ENCODE peak calls at places on chromosomes 11 and 22, in ten cellular contexts. F, M, H, R, I, O, B, U, A and Z are unnamed samples.

GRCh38 chr11:111407652-111408051 is 28.6 kb upstream of the POU2AF1 start:
- DNase-seq in F (no peak), M (no peak), H (no peak), R (no peak), I (no peak), O (no peak), B (no peak), U (no peak), A (no peak), Z (no peak)

GRCh38 chr22:35638408-35638807 is 9.8 kb upstream of the APOL6 start:
- DNase-seq in F (peak), M (no peak), H (no peak), R (no peak), I (no peak), O (no peak), B (peak), U (no peak), A (peak), Z (no peak)

GRCh38 chr11:28581286-28582242 is 473.4 kb downstream of the METTL15 start:
- DNase-seq in F (no peak), M (no peak), H (peak), R (no peak), I (no peak), O (no peak), B (no peak), U (no peak), A (peak), Z (no peak)

GRCh38 chr22:50403701-50404101 is 60.6 kb downstream of the PPP6R2 start:
- DNase-seq in F (peak), M (no peak), H (no peak), R (peak), I (no peak), O (no peak), B (peak), U (no peak), A (no peak), Z (no peak)

GRCh38 chr11:130315354-130315970 is 745 bp upstream of the ZBTB44 start:
- DNase-seq in F (peak), M (peak), H (no peak), R (peak), I (no peak), O (peak), B (peak), U (no peak), A (no peak), Z (no peak)

GRCh38 chr11:121881806-121882205 is 234.2 kb downstream of the BLID start:
- DNase-seq in F (no peak), M (no peak), H (peak), R (no peak), I (no peak), O (no peak), B (no peak), U (no peak), A (peak), Z (no peak)

GRCh38 chr11:100731471-100731870 is 44.4 kb downstream of the ARHGAP42 start:
- DNase-seq in F (no peak), M (no peak), H (no peak), R (no peak), I (no peak), O (no peak), B (no peak), U (no peak), A (no peak), Z (no peak)

GRCh38 chr22:49006207-49007012 is 821.3 kb downstream of the BRD1 start:
- DNase-seq in F (no peak), M (no peak), H (no peak), R (peak), I (no peak), O (peak), B (peak), U (no peak), A (no peak), Z (no peak)

GRCh38 chr11:106077609-106078517 is at the start of gene AASDHPPT:
- DNase-seq in F (no peak), M (no peak), H (peak), R (no peak), I (peak), O (peak), B (no peak), U (peak), A (peak), Z (peak)

GRCh38 chr11:67409261-67409666 is 5.4 kb downstream of the TBC1D10C start:
- DNase-seq in F (no peak), M (peak), H (no peak), R (no peak), I (no peak), O (no peak), B (no peak), U (no peak), A (no peak), Z (no peak)

GRCh38 chr11:79205786-79206185 is 235.0 kb downstream of the TENM4 start:
- DNase-seq in F (no peak), M (no peak), H (no peak), R (no peak), I (no peak), O (no peak), B (no peak), U (no peak), A (no peak), Z (no peak)

GRCh38 chr22:29309332-29310064 is 3.0 kb downstream of the GAS2L1 start:
- DNase-seq in F (peak), M (no peak), H (peak), R (no peak), I (no peak), O (no peak), B (peak), U (no peak), A (no peak), Z (no peak)

GRCh38 chr22:32843300-32843699 is 41.8 kb downstream of the TIMP3 start:
- DNase-seq in F (no peak), M (no peak), H (no peak), R (no peak), I (no peak), O (no peak), B (no peak), U (no peak), A (no peak), Z (no peak)

GRCh38 chr11:57424137-57424801 is 2.7 kb downstream of the SLC43A3 start:
- DNase-seq in F (no peak), M (no peak), H (no peak), R (no peak), I (no peak), O (no peak), B (no peak), U (no peak), A (no peak), Z (no peak)

GRCh38 chr22:50498322-50498861 is 9.1 kb downstream of the LMF2 start:
- DNase-seq in F (no peak), M (peak), H (peak), R (no peak), I (peak), O (peak), B (no peak), U (peak), A (peak), Z (no peak)

GRCh38 chr11:32118025-32118974 is 27.4 kb downstream of the RCN1 start:
- DNase-seq in F (no peak), M (no peak), H (peak), R (no peak), I (peak), O (no peak), B (no peak), U (peak), A (peak), Z (no peak)

GRCh38 chr11:2267306-2267861 is 3.0 kb downstream of the ASCL2 start:
- DNase-seq in F (no peak), M (no peak), H (no peak), R (peak), I (no peak), O (peak), B (no peak), U (no peak), A (no peak), Z (no peak)

GRCh38 chr11:57746920-57747319 is 4.7 kb downstream of the BTBD18 start:
- DNase-seq in F (no peak), M (no peak), H (no peak), R (no peak), I (no peak), O (no peak), B (no peak), U (no peak), A (no peak), Z (no peak)

GRCh38 chr11:33722579-33723234 is 13.5 kb downstream of the CD59 start:
- DNase-seq in F (no peak), M (no peak), H (peak), R (no peak), I (no peak), O (no peak), B (no peak), U (peak), A (peak), Z (no peak)

GRCh38 chr11:92295175-92296137 is 70.8 kb downstream of the FAT3 start:
- DNase-seq in F (no peak), M (no peak), H (peak), R (no peak), I (no peak), O (no peak), B (no peak), U (peak), A (peak), Z (no peak)

GRCh38 chr11:46637546-46637945 is 20.2 kb downstream of the ATG13 start:
- DNase-seq in F (no peak), M (no peak), H (no peak), R (no peak), I (no peak), O (no peak), B (no peak), U (no peak), A (no peak), Z (no peak)

GRCh38 chr22:38802671-38803121 is 8.8 kb upstream of the DNAL4 start:
- DNase-seq in F (peak), M (no peak), H (peak), R (no peak), I (peak), O (peak), B (no peak), U (peak), A (peak), Z (peak)

GRCh38 chr11:87036756-87037449 is 831 bp upstream of the TMEM135 start:
- DNase-seq in F (no peak), M (peak), H (peak), R (no peak), I (no peak), O (no peak), B (no peak), U (peak), A (no peak), Z (no peak)

GRCh38 chr11:117314840-117315239 is 1.2 kb downstream of the BACE1 start:
- DNase-seq in F (no peak), M (no peak), H (no peak), R (no peak), I (no peak), O (no peak), B (no peak), U (no peak), A (no peak), Z (no peak)

GRCh38 chr11:48005878-48006277 is 25.5 kb downstream of the PTPRJ start:
- DNase-seq in F (no peak), M (no peak), H (no peak), R (no peak), I (no peak), O (no peak), B (no peak), U (no peak), A (no peak), Z (no peak)

GRCh38 chr11:28137832-28138231 is 29.6 kb downstream of the METTL15 start:
- DNase-seq in F (no peak), M (no peak), H (no peak), R (no peak), I (no peak), O (no peak), B (no peak), U (no peak), A (no peak), Z (no peak)

GRCh38 chr11:33695051-33695566 is 5.5 kb downstream of the C11orf91 start:
- DNase-seq in F (no peak), M (no peak), H (no peak), R (no peak), I (no peak), O (no peak), B (no peak), U (no peak), A (no peak), Z (no peak)

GRCh38 chr11:116882386-116882785 is 45.0 kb upstream of the APOA1 start:
- DNase-seq in F (no peak), M (no peak), H (peak), R (no peak), I (peak), O (no peak), B (no peak), U (no peak), A (peak), Z (no peak)

GRCh38 chr11:74686792-74687191 is 44.4 kb downstream of the CHRDL2 start:
- DNase-seq in F (no peak), M (no peak), H (peak), R (peak), I (no peak), O (no peak), B (no peak), U (no peak), A (peak), Z (no peak)

GRCh38 chr22:27896251-27896650 is 22.8 kb downstream of the PITPNB start:
- DNase-seq in F (no peak), M (no peak), H (no peak), R (no peak), I (no peak), O (no peak), B (no peak), U (no peak), A (no peak), Z (no peak)

GRCh38 chr22:27888310-27888709 is 30.7 kb downstream of the PITPNB start:
- DNase-seq in F (no peak), M (no peak), H (no peak), R (no peak), I (no peak), O (no peak), B (no peak), U (no peak), A (no peak), Z (no peak)

GRCh38 chr22:27895600-27895999 is 23.5 kb downstream of the PITPNB start:
- DNase-seq in F (no peak), M (no peak), H (no peak), R (no peak), I (no peak), O (no peak), B (no peak), U (no peak), A (no peak), Z (no peak)

GRCh38 chr22:27892064-27892463 is 27.0 kb downstream of the PITPNB start:
- DNase-seq in F (no peak), M (no peak), H (no peak), R (no peak), I (no peak), O (no peak), B (no peak), U (no peak), A (no peak), Z (no peak)

GRCh38 chr22:27892811-27893210 is 26.2 kb downstream of the PITPNB start:
- DNase-seq in F (no peak), M (no peak), H (no peak), R (no peak), I (no peak), O (no peak), B (no peak), U (no peak), A (no peak), Z (no peak)
- H3K27ac ChIP-seq in F (peak), M (no peak), H (no peak), R (no peak), I (no peak), O (no peak), B (peak), U (no peak), A (no peak), Z (no peak)

DNA sequence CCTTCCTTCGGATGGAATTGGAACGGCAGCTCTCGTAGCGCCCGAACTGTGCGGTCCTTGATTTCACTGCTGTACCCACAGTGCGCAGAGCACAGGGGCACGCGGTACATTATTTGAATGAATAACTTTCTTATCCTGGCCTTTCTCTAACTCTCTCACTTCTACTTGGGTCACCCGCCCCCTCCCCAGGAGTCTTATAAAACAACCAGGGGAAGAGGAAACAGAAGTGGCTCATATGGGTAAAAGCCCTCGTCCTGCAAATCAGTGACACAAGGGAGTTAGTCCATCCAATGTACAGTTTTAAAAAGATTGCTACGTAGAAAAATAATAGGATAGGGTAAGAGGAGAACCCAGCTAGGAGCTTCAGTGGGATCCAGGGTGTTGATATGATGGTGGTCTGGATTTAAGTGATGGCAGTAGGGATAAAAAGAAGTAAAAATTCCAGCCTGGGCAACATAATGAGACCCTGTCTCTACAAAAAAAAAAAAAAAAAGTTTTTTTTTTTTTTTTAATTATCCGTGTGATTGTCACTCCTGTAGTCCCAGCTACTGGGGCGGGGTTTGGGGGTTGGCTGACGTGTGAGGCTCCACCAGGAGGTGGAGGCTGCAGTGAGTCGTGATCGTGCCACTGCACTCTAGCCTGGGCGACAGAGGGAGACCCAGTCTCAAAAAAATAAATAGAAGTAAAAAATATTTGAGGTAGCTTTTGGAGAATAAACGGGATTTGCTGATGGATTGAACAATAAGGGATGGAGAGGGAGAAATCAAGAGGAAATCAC is 7.1 kb upstream of the L3MBTL2 start:
- DNase-seq in F (peak), M (no peak), H (peak), R (peak), I (no peak), O (no peak), B (no peak), U (peak), A (no peak), Z (no peak)
- TF ChIP-seq CTCF in F (no peak), M (no peak), H (no peak), R (no peak), I (peak), O (no peak), B (no peak), U (no peak), A (no peak), Z (no peak)

GRCh38 chr11:126079640-126080205 is 17.1 kb upstream of the CDON start:
- DNase-seq in F (no peak), M (no peak), H (peak), R (no peak), I (no peak), O (no peak), B (no peak), U (peak), A (no peak), Z (no peak)

GRCh38 chr11:126083829-126084607 is 21.4 kb upstream of the CDON start:
- DNase-seq in F (no peak), M (peak), H (no peak), R (no peak), I (no peak), O (no peak), B (no peak), U (no peak), A (no peak), Z (no peak)

GRCh38 chr11:126081915-126082250 is 19.2 kb upstream of the CDON start:
- DNase-seq in F (no peak), M (no peak), H (no peak), R (no peak), I (no peak), O (no peak), B (no peak), U (no peak), A (no peak), Z (no peak)

GRCh38 chr11:126082251-126083109 is 19.8 kb upstream of the CDON start:
- DNase-seq in F (no peak), M (no peak), H (no peak), R (no peak), I (no peak), O (no peak), B (no peak), U (no peak), A (no peak), Z (no peak)

GRCh38 chr11:126080206-126080941 is 17.7 kb upstream of the CDON start:
- DNase-seq in F (no peak), M (no peak), H (peak), R (no peak), I (no peak), O (peak), B (no peak), U (peak), A (no peak), Z (no peak)
- H3K27ac ChIP-seq in F (no peak), M (no peak), H (peak), R (no peak), I (no peak), O (peak), B (no peak), U (peak), A (no peak), Z (no peak)

GRCh38 chr11:98260983-98261382 is 759.8 kb upstream of the CNTN5 start:
- DNase-seq in F (no peak), M (no peak), H (peak), R (no peak), I (no peak), O (no peak), B (no peak), U (no peak), A (no peak), Z (no peak)
- TF ChIP-seq CTCF in F (no peak), M (no peak), H (peak), R (no peak), I (peak), O (no peak), B (no peak), U (peak), A (no peak), Z (peak)

GRCh38 chr11:65384301-65384889 is 1.9 kb upstream of the SLC25A45 start:
- DNase-seq in F (no peak), M (no peak), H (peak), R (no peak), I (no peak), O (no peak), B (no peak), U (no peak), A (peak), Z (no peak)
- H3K27ac ChIP-seq in F (peak), M (peak), H (peak), R (peak), I (peak), O (peak), B (peak), U (peak), A (peak), Z (peak)

GRCh38 chr11:107271425-107271824 is 186.2 kb downstream of the CWF19L2 start:
- DNase-seq in F (no peak), M (no peak), H (no peak), R (no peak), I (no peak), O (no peak), B (no peak), U (no peak), A (no peak), Z (no peak)

GRCh38 chr11:107276057-107276456 is 181.6 kb downstream of the CWF19L2 start:
- DNase-seq in F (no peak), M (no peak), H (no peak), R (no peak), I (no peak), O (no peak), B (no peak), U (no peak), A (no peak), Z (no peak)

GRCh38 chr11:107272561-107272960 is 185.1 kb downstream of the CWF19L2 start:
- DNase-seq in F (no peak), M (no peak), H (no peak), R (no peak), I (no peak), O (no peak), B (no peak), U (no peak), A (no peak), Z (no peak)

DNA sequence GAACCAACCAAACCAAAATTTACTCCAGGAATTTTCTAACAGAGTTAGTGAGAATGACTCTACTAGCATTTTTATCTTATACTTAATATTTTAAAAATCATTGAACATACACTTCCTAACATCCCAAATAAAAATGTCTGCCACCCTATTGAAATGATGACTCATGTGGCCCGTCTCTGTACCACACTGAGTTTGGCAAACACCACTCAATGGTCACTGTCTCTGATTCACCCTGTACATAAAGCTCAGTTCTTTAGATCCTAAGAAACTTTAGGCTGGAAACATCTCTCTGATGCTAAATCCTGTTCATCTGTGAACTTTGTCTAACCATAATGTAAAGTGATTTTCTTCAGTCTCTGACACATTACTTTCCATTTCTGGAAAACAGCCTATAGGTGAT is 182.0 kb downstream of the CWF19L2 start:
- DNase-seq in F (no peak), M (no peak), H (peak), R (no peak), I (no peak), O (no peak), B (no peak), U (no peak), A (no peak), Z (no peak)
- TF ChIP-seq CTCF in F (no peak), M (no peak), H (no peak), R (no peak), I (no peak), O (no peak), B (no peak), U (no peak), A (no peak), Z (no peak)